ENCODE peak calls at places on chromosome 11, in four cellular contexts. O, Q, X and W are unnamed samples.

GRCh38 chr11:19800162-19800561 is 87.5 kb downstream of the NAV2 start:
- DNase-seq in O (no peak), Q (no peak), X (no peak), W (no peak)

GRCh38 chr11:116071241-116071640 is 567.0 kb upstream of the CADM1 start:
- DNase-seq in O (no peak), Q (no peak), X (no peak), W (no peak)

GRCh38 chr11:74714904-74715303 is 16.3 kb downstream of the CHRDL2 start:
- DNase-seq in O (no peak), Q (no peak), X (no peak), W (no peak)

GRCh38 chr11:65862941-65863888 is 3.0 kb downstream of the MUS81 start:
- DNase-seq in O (no peak), Q (no peak), X (no peak), W (no peak)

GRCh38 chr11:83157755-83158473 is 983 bp downstream of the PCF11 start:
- DNase-seq in O (no peak), Q (peak; percentile 44), X (peak; percentile 21), W (no peak)

GRCh38 chr11:61138940-61139339 is 22.3 kb downstream of the VPS37C start:
- DNase-seq in O (no peak), Q (peak; percentile 28), X (no peak), W (no peak)

GRCh38 chr11:67238894-67239794 is 27.1 kb upstream of the GRK2 start:
- DNase-seq in O (no peak), Q (no peak), X (no peak), W (no peak)

GRCh38 chr11:8354622-8355417 is 91.1 kb upstream of the LMO1 start:
- DNase-seq in O (no peak), Q (no peak), X (no peak), W (peak; percentile 30)

GRCh38 chr11:36689442-36689841 is 91.4 kb upstream of the RAG2 start:
- DNase-seq in O (no peak), Q (no peak), X (no peak), W (no peak)

GRCh38 chr11:128411812-128412211 is 175.5 kb downstream of the ETS1 start:
- DNase-seq in O (no peak), Q (no peak), X (no peak), W (no peak)

GRCh38 chr11:6611092-6612007 is 666 bp downstream of the TAF10 start:
- DNase-seq in O (no peak), Q (peak; percentile 12), X (no peak), W (peak; percentile 55)

GRCh38 chr11:31262761-31263160 is 106.8 kb downstream of the DCDC1 start:
- DNase-seq in O (no peak), Q (no peak), X (no peak), W (peak; percentile 10)

GRCh38 chr11:133081730-133082452 is 450.4 kb downstream of the OPCML start:
- DNase-seq in O (no peak), Q (no peak), X (no peak), W (no peak)

GRCh38 chr11:127994736-127995135 is 592.6 kb downstream of the ETS1 start:
- DNase-seq in O (no peak), Q (no peak), X (no peak), W (peak; percentile 41)

GRCh38 chr11:134488512-134488911 is 76.5 kb upstream of the B3GAT1 start:
- DNase-seq in O (no peak), Q (no peak), X (no peak), W (no peak)

GRCh38 chr11:130188047-130188446 is 28.5 kb downstream of the ST14 start:
- DNase-seq in O (no peak), Q (no peak), X (no peak), W (no peak)

GRCh38 chr11:44104472-44105294 is 9.2 kb downstream of the EXT2 start:
- DNase-seq in O (no peak), Q (peak; percentile 49), X (no peak), W (peak; percentile 55)

GRCh38 chr11:235180-235997 is 753 bp downstream of the SIRT3 start:
- DNase-seq in O (peak; percentile 20), Q (no peak), X (peak; percentile 63), W (no peak)

GRCh38 chr11:111193924-111194490 is 51.5 kb upstream of the POU2AF2 start:
- DNase-seq in O (no peak), Q (no peak), X (no peak), W (no peak)

GRCh38 chr11:134120143-134120850 is 51.4 kb downstream of the JAM3 start:
- DNase-seq in O (no peak), Q (peak; percentile 95), X (no peak), W (peak; percentile 88)

GRCh38 chr11:123143921-123144320 is 51.1 kb downstream of the CLMP start:
- DNase-seq in O (no peak), Q (no peak), X (no peak), W (no peak)

GRCh38 chr11:35390737-35391682 is 28.3 kb downstream of the SLC1A2 start:
- DNase-seq in O (peak; percentile 62), Q (peak; percentile 77), X (peak; percentile 49), W (peak; percentile 88)

GRCh38 chr11:81700061-81700460 is 1033.6 kb downstream of the FAM181B start:
- DNase-seq in O (no peak), Q (no peak), X (no peak), W (no peak)

GRCh38 chr11:122020902-122021301 is 95.1 kb downstream of the BLID start:
- DNase-seq in O (no peak), Q (no peak), X (no peak), W (peak; percentile 31)

GRCh38 chr11:64056213-64056785 is 20.6 kb downstream of the FLRT1 start:
- DNase-seq in O (no peak), Q (no peak), X (no peak), W (no peak)

GRCh38 chr11:47466701-47467250 is 17.8 kb upstream of the RAPSN start:
- DNase-seq in O (peak; percentile 65), Q (peak; percentile 45), X (no peak), W (no peak)

GRCh38 chr11:75812542-75813040 is 2.4 kb upstream of the UVRAG start:
- DNase-seq in O (no peak), Q (no peak), X (no peak), W (no peak)

GRCh38 chr11:69450857-69451220 is 30.6 kb upstream of the LINC01488 start:
- DNase-seq in O (no peak), Q (no peak), X (no peak), W (no peak)

GRCh38 chr11:1389932-1390587 is at the start of gene BRSK2:
- DNase-seq in O (no peak), Q (no peak), X (no peak), W (no peak)

GRCh38 chr11:26712497-26712896 is 9.4 kb downstream of the SLC5A12 start:
- DNase-seq in O (no peak), Q (no peak), X (no peak), W (no peak)

GRCh38 chr11:15177491-15177890 is 62.8 kb downstream of the INSC start:
- DNase-seq in O (no peak), Q (no peak), X (no peak), W (no peak)

GRCh38 chr11:130601141-130601540 is 152.7 kb downstream of the ADAMTS15 start:
- DNase-seq in O (no peak), Q (peak; percentile 83), X (peak; percentile 44), W (peak; percentile 81)

GRCh38 chr11:34915136-34916013 is 804 bp downstream of the APIP start:
- DNase-seq in O (peak; percentile 51), Q (peak; percentile 22), X (no peak), W (peak; percentile 21)

GRCh38 chr11:112822478-112823274 is 138.5 kb upstream of the NCAM1 start:
- DNase-seq in O (peak; percentile 17), Q (no peak), X (no peak), W (no peak)

GRCh38 chr11:19772480-19772879 is 59.8 kb downstream of the NAV2 start:
- DNase-seq in O (no peak), Q (no peak), X (no peak), W (no peak)

GRCh38 chr11:46237248-46238077 is 40.0 kb upstream of the CREB3L1 start:
- DNase-seq in O (no peak), Q (peak; percentile 64), X (peak; percentile 71), W (peak; percentile 94)

GRCh38 chr11:57290288-57290687 is 34.5 kb downstream of the TNKS1BP1 start:
- DNase-seq in O (no peak), Q (no peak), X (no peak), W (peak; percentile 79)